ENCODE peak calls at places on chromosomes 12 and 14, in five cellular contexts. Z is fibroblast of pulmonary artery, K is 8988T, W is body of pancreas, D is hypothalamus. I is an unnamed sample.

GRCh38 chr12:116693259-116694227 is 44.3 kb downstream of the SPRING1 start:
- DNase-seq in D (no peak), K (no peak), W (peak), Z (no peak), I (no peak)

GRCh38 chr14:95291859-95292542 is 27.7 kb downstream of the CLMN start:
- DNase-seq in Z (peak), W (peak), K (no peak), D (peak), I (peak)

GRCh38 chr14:74018704-74019407 is at the start of the genes BBOF1 and ENTPD5:
- DNase-seq in K (peak), Z (peak), W (peak), D (peak), I (peak)

GRCh38 chr12:94831081-94831747 is 172.3 kb downstream of the NDUFA12 start:
- DNase-seq in D (no peak), W (no peak), K (no peak), Z (no peak), I (no peak)

GRCh38 chr14:54675236-54676125 is 108.6 kb downstream of the SAMD4A start:
- DNase-seq in D (no peak), W (no peak), K (no peak), Z (no peak), I (peak)

GRCh38 chr12:50788562-50788961 is 24.7 kb downstream of the ATF1 start:
- DNase-seq in D (no peak), K (no peak), W (no peak), Z (peak), I (peak)

GRCh38 chr14:25150934-25151790 is 101.2 kb upstream of the STXBP6 start:
- DNase-seq in Z (peak), D (no peak), W (no peak), K (no peak), I (peak)

GRCh38 chr12:5756443-5756842 is 188.6 kb downstream of the ANO2 start:
- DNase-seq in Z (no peak), K (no peak), D (no peak), W (no peak), I (no peak)